ENCODE peak calls at places on chromosomes 13 and 19, in five cellular contexts. One of them, this sample, is unnamed.

GRCh38 chr19:31135841-31136240 is 213.4 kb downstream of the TSHZ3 start:
- DNase-seq in brain microvascular endothelial cell: peak
- DNase-seq in AG10803: peak
- DNase-seq in CD14-positive monocyte: no peak
- DNase-seq in H9: no peak
- DNase-seq in this sample: no peak

GRCh38 chr19:39941615-39942507 is 7.4 kb upstream of the FCGBP start:
- DNase-seq in brain microvascular endothelial cell: peak
- DNase-seq in AG10803: no peak
- DNase-seq in CD14-positive monocyte: peak
- DNase-seq in H9: no peak
- DNase-seq in this sample: peak

GRCh38 chr13:76271728-76272232 is 614.4 kb downstream of the KCTD12 start:
- DNase-seq in brain microvascular endothelial cell: no peak
- DNase-seq in AG10803: no peak
- DNase-seq in CD14-positive monocyte: no peak
- DNase-seq in H9: peak
- DNase-seq in this sample: no peak

GRCh38 chr19:41223431-41224234 is 4.6 kb downstream of the AXL start:
- DNase-seq in brain microvascular endothelial cell: peak
- DNase-seq in AG10803: peak
- DNase-seq in CD14-positive monocyte: no peak
- DNase-seq in H9: peak
- DNase-seq in this sample: no peak

GRCh38 chr13:20405691-20406090 is 120.0 kb downstream of the CRYL1 start:
- DNase-seq in brain microvascular endothelial cell: no peak
- DNase-seq in AG10803: no peak
- DNase-seq in CD14-positive monocyte: no peak
- DNase-seq in H9: peak
- DNase-seq in this sample: no peak

GRCh38 chr13:97810152-97810551 is 143.3 kb upstream of the IPO5 start:
- DNase-seq in brain microvascular endothelial cell: peak
- DNase-seq in AG10803: peak
- DNase-seq in CD14-positive monocyte: no peak
- DNase-seq in H9: no peak
- DNase-seq in this sample: no peak

GRCh38 chr19:324716-325115 is 19.9 kb downstream of the MIER2 start:
- DNase-seq in brain microvascular endothelial cell: no peak
- DNase-seq in AG10803: no peak
- DNase-seq in CD14-positive monocyte: no peak
- DNase-seq in H9: no peak
- DNase-seq in this sample: no peak

GRCh38 chr13:109745702-109746101 is 40.7 kb downstream of the IRS2 start:
- DNase-seq in brain microvascular endothelial cell: no peak
- DNase-seq in AG10803: no peak
- DNase-seq in CD14-positive monocyte: no peak
- DNase-seq in H9: no peak
- DNase-seq in this sample: no peak

GRCh38 chr13:44955421-44955820 is 33.9 kb downstream of the NUFIP1 start:
- DNase-seq in brain microvascular endothelial cell: no peak
- DNase-seq in AG10803: no peak
- DNase-seq in CD14-positive monocyte: no peak
- DNase-seq in H9: no peak
- DNase-seq in this sample: no peak

GRCh38 chr19:33333615-33334014 is 31.3 kb upstream of the CEBPA start:
- DNase-seq in brain microvascular endothelial cell: no peak
- DNase-seq in AG10803: no peak
- DNase-seq in CD14-positive monocyte: no peak
- DNase-seq in H9: no peak
- DNase-seq in this sample: no peak
- TF ChIP-seq CTCF in brain microvascular endothelial cell: no peak
- TF ChIP-seq CTCF in AG10803: no peak
- TF ChIP-seq CTCF in CD14-positive monocyte: no peak
- TF ChIP-seq CTCF in H9: no peak
- TF ChIP-seq CTCF in this sample: no peak

DNA sequence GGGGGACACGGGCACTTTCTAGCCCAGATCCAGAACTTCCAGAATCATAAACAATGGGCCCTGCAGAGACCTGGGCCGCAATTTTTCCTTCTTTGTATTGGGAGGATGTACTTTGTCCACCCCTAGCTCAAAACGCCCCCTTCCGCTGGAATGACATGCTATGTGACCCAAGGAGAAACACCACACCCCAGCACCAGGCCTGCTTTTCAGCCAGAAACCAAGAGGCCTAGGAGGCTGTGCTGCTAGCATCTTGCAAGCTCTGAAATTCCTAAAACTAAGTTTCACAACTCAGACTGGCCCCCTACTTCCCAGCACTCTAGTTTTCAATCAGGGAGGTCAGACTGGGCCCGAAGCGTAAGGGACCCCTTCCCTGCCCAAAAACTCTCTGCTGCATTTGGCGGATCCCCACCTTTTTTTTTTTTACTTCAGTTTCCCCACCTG is 538 bp downstream of the LSM4 start:
- DNase-seq in brain microvascular endothelial cell: peak
- DNase-seq in AG10803: peak
- DNase-seq in CD14-positive monocyte: peak
- DNase-seq in H9: no peak
- DNase-seq in this sample: no peak
- TF ChIP-seq CTCF in brain microvascular endothelial cell: peak
- TF ChIP-seq CTCF in AG10803: peak
- TF ChIP-seq CTCF in CD14-positive monocyte: no peak
- TF ChIP-seq CTCF in H9: peak
- TF ChIP-seq CTCF in this sample: no peak

GRCh38 chr19:48506138-48506733 is 5.4 kb downstream of the LMTK3 start:
- DNase-seq in brain microvascular endothelial cell: no peak
- DNase-seq in AG10803: peak
- DNase-seq in CD14-positive monocyte: no peak
- DNase-seq in H9: peak
- DNase-seq in this sample: no peak
- TF ChIP-seq CTCF in brain microvascular endothelial cell: peak
- TF ChIP-seq CTCF in AG10803: peak
- TF ChIP-seq CTCF in CD14-positive monocyte: peak
- TF ChIP-seq CTCF in H9: peak
- TF ChIP-seq CTCF in this sample: peak

DNA sequence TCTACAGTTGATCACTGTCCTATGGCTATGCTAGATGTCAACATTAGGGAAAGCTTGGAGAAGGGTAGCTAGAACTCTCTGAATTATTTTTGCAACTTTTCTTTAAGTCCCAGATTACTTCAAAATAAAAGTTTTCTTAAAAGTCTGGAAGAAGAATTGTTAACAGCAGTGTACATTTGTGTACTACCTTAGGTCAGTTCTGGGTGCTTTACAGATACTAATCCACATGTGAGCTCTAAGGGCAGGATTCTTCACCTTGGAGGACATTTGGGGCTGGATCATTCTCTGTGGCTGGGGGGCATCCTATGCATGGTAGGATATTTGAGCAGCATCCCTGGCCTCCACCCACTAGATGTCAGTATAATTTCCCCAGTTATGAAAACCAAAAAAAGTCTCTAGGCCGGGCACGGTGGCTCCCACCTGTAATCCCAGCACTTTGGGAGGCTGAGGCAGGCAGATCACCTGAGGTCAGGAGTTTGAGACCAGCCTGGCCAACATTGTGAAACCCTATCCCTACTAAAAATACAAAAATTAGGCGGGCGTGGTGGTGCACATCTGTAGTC is 2.8 kb downstream of the BRME1 start:
- DNase-seq in brain microvascular endothelial cell: no peak
- DNase-seq in AG10803: no peak
- DNase-seq in CD14-positive monocyte: no peak
- DNase-seq in H9: no peak
- DNase-seq in this sample: no peak
- TF ChIP-seq CTCF in brain microvascular endothelial cell: peak
- TF ChIP-seq CTCF in AG10803: peak
- TF ChIP-seq CTCF in CD14-positive monocyte: peak
- TF ChIP-seq CTCF in H9: peak
- TF ChIP-seq CTCF in this sample: peak

DNA sequence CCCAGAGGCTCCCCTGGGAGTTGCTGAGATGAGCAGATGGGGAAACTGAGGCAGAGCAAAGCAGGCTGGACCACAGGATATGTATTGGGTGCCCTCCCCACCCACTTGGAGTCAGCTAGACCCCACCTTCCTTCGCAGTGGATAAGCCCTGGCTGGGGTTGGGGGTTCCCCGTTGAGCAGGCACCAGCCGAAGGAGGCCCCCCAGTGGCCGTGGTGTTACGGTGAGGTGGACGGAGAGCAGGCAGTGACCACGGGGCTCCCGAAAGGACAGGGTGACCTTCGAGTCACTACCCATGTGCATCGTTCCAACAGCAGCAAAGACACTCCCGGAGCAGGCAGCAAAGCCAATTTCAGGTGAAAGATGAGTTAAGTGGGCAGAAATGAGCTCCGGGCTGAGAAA is 62.4 kb upstream of the ADGRE5 start:
- DNase-seq in brain microvascular endothelial cell: no peak
- DNase-seq in AG10803: no peak
- DNase-seq in CD14-positive monocyte: peak
- DNase-seq in H9: peak
- DNase-seq in this sample: no peak
- TF ChIP-seq CTCF in brain microvascular endothelial cell: peak
- TF ChIP-seq CTCF in AG10803: peak
- TF ChIP-seq CTCF in CD14-positive monocyte: peak
- TF ChIP-seq CTCF in H9: peak
- TF ChIP-seq CTCF in this sample: no peak

GRCh38 chr19:19550972-19551861 is 13.2 kb downstream of the CILP2 start:
- DNase-seq in brain microvascular endothelial cell: no peak
- DNase-seq in AG10803: no peak
- DNase-seq in CD14-positive monocyte: no peak
- DNase-seq in H9: peak
- DNase-seq in this sample: no peak

GRCh38 chr19:19551862-19552192 is 13.8 kb downstream of the CILP2 start:
- DNase-seq in brain microvascular endothelial cell: no peak
- DNase-seq in AG10803: peak
- DNase-seq in CD14-positive monocyte: no peak
- DNase-seq in H9: no peak
- DNase-seq in this sample: no peak

GRCh38 chr19:19552811-19553210 is 14.7 kb downstream of the CILP2 start:
- DNase-seq in brain microvascular endothelial cell: peak
- DNase-seq in AG10803: peak
- DNase-seq in CD14-positive monocyte: no peak
- DNase-seq in H9: peak
- DNase-seq in this sample: no peak

GRCh38 chr19:19553670-19554069 is 15.6 kb downstream of the CILP2 start:
- DNase-seq in brain microvascular endothelial cell: no peak
- DNase-seq in AG10803: no peak
- DNase-seq in CD14-positive monocyte: no peak
- DNase-seq in H9: no peak
- DNase-seq in this sample: no peak

GRCh38 chr19:19554074-19555023 is 16.3 kb downstream of the CILP2 start:
- DNase-seq in brain microvascular endothelial cell: no peak
- DNase-seq in AG10803: peak
- DNase-seq in CD14-positive monocyte: no peak
- DNase-seq in H9: peak
- DNase-seq in this sample: peak
- TF ChIP-seq CTCF in brain microvascular endothelial cell: peak
- TF ChIP-seq CTCF in AG10803: peak
- TF ChIP-seq CTCF in CD14-positive monocyte: peak
- TF ChIP-seq CTCF in H9: peak
- TF ChIP-seq CTCF in this sample: peak

GRCh38 chr13:47671762-47672161 is 329.3 kb downstream of the SUCLA2 start:
- DNase-seq in brain microvascular endothelial cell: no peak
- DNase-seq in AG10803: no peak
- DNase-seq in CD14-positive monocyte: no peak
- DNase-seq in H9: no peak
- DNase-seq in this sample: no peak
- TF ChIP-seq CTCF in brain microvascular endothelial cell: no peak
- TF ChIP-seq CTCF in AG10803: no peak
- TF ChIP-seq CTCF in CD14-positive monocyte: no peak
- TF ChIP-seq CTCF in H9: no peak
- TF ChIP-seq CTCF in this sample: no peak

GRCh38 chr13:30353060-30353459 is 45.7 kb upstream of the KATNAL1 start:
- DNase-seq in brain microvascular endothelial cell: no peak
- DNase-seq in AG10803: no peak
- DNase-seq in CD14-positive monocyte: no peak
- DNase-seq in H9: no peak
- DNase-seq in this sample: no peak

GRCh38 chr13:30353601-30354000 is 46.2 kb upstream of the KATNAL1 start:
- DNase-seq in brain microvascular endothelial cell: no peak
- DNase-seq in AG10803: no peak
- DNase-seq in CD14-positive monocyte: no peak
- DNase-seq in H9: no peak
- DNase-seq in this sample: no peak

GRCh38 chr13:30355839-30356238 is 48.5 kb upstream of the KATNAL1 start:
- DNase-seq in brain microvascular endothelial cell: no peak
- DNase-seq in AG10803: no peak
- DNase-seq in CD14-positive monocyte: no peak
- DNase-seq in H9: no peak
- DNase-seq in this sample: no peak

GRCh38 chr13:30354481-30355404 is 47.4 kb upstream of the KATNAL1 start:
- DNase-seq in brain microvascular endothelial cell: no peak
- DNase-seq in AG10803: no peak
- DNase-seq in CD14-positive monocyte: no peak
- DNase-seq in H9: no peak
- DNase-seq in this sample: no peak

GRCh38 chr13:30355405-30355741 is 48.0 kb upstream of the KATNAL1 start:
- DNase-seq in brain microvascular endothelial cell: no peak
- DNase-seq in AG10803: no peak
- DNase-seq in CD14-positive monocyte: no peak
- DNase-seq in H9: peak
- DNase-seq in this sample: peak
- TF ChIP-seq CTCF in brain microvascular endothelial cell: peak
- TF ChIP-seq CTCF in AG10803: no peak
- TF ChIP-seq CTCF in CD14-positive monocyte: peak
- TF ChIP-seq CTCF in H9: no peak
- TF ChIP-seq CTCF in this sample: peak

DNA sequence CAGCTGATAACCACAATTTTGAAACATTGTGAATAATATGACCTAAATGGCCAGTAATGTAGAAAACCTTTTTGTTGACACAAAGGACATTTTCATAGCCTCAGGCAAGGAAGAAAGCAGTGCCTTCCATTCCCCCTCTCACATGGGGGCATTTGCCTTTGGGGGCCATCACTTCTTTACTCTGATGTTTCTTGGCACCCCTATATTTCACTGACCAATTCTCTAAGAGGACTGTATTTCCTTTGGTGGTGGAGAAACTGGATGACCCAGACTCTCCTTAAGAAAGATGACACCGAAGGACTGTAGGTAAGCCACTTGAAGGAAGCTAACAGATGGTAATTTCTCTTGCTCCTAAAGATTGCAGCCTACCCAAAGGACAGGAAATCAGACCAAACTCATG is 254.6 kb downstream of the DCLK1 start:
- DNase-seq in brain microvascular endothelial cell: no peak
- DNase-seq in AG10803: no peak
- DNase-seq in CD14-positive monocyte: no peak
- DNase-seq in H9: no peak
- DNase-seq in this sample: no peak
- TF ChIP-seq CTCF in brain microvascular endothelial cell: no peak
- TF ChIP-seq CTCF in AG10803: no peak
- TF ChIP-seq CTCF in CD14-positive monocyte: no peak
- TF ChIP-seq CTCF in H9: no peak
- TF ChIP-seq CTCF in this sample: no peak

GRCh38 chr19:36113895-36114762 is 546 bp downstream of the POLR2I start:
- DNase-seq in brain microvascular endothelial cell: peak
- DNase-seq in AG10803: peak
- DNase-seq in CD14-positive monocyte: no peak
- DNase-seq in H9: peak
- DNase-seq in this sample: peak
- TF ChIP-seq CTCF in brain microvascular endothelial cell: peak
- TF ChIP-seq CTCF in AG10803: peak
- TF ChIP-seq CTCF in CD14-positive monocyte: no peak
- TF ChIP-seq CTCF in H9: peak
- TF ChIP-seq CTCF in this sample: no peak

This sample was measured in natural killer cell.